ENCODE peak calls at places on chromosomes 4 and X, in six cellular contexts. K, C, T, W, I and V are unnamed samples. For H3K9me3, the result is how much of the 10 kb centered on the place peaks cover.

GRCh38 chr4:153748378-153748777 is 11.4 kb downstream of the RNF175 start:
- DNase-seq in C (no peak), T (no peak), K (no peak), I (peak), W (no peak), V (no peak)

GRCh38 chr4:165873298-165874071 is 448 bp downstream of the TLL1 start:
- DNase-seq in W (peak), K (no peak), I (peak), C (no peak), T (no peak), V (peak)

GRCh38 chrX:47187106-47187677 is 6.4 kb upstream of the UBA1 start:
- DNase-seq in W (no peak), K (no peak), T (no peak), C (no peak), I (peak), V (no peak)

GRCh38 chr4:73698217-73698616 is 42.2 kb upstream of the CXCL8 start:
- DNase-seq in W (no peak), T (no peak), K (no peak), C (no peak), I (peak), V (no peak)

GRCh38 chr4:147078875-147079658 is 133.4 kb upstream of the TTC29 start:
- DNase-seq in K (no peak), T (peak), C (no peak), W (no peak), I (no peak), V (peak)

GRCh38 chr4:33914386-33914785 is 2329.9 kb downstream of the ARAP2 start:
- DNase-seq in C (no peak), W (no peak), K (no peak), I (no peak), T (no peak), V (no peak)

GRCh38 chr4:84481879-84482245 is 17.2 kb downstream of the NKX6-1 start:
- DNase-seq in T (no peak), W (no peak), C (no peak), I (no peak), K (no peak), V (no peak)

GRCh38 chrX:49930046-49930445 is 7.7 kb downstream of the CLCN5 start:
- DNase-seq in K (no peak), W (no peak), C (no peak), T (no peak), I (no peak), V (no peak)

GRCh38 chr4:119136541-119136940 is 909 bp downstream of the MYOZ2 start:
- DNase-seq in T (no peak), I (no peak), C (no peak), K (no peak), W (no peak), V (no peak)

DNA sequence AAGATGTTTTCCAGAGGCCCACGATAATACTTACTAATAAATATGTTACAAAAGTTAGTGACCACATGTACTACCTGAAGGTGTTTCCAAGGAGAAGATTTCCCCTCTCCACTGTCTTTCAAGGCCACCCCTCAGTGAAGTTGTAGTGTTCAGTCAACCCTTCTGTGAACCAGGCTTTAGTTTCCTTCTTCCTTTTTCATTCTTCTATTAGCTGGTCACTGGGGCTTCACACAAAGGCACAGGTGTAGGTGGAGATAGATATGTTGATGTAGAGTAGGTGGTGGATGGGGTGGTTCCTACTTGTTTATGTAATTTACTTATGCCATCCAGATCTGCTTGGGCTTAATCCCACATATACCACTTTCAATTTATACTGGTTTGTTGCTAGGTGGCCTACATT is 43.3 kb upstream of the ADAM29 start:
- DNase-seq in I (no peak), C (no peak), W (no peak), K (no peak), T (no peak), V (no peak)
- H3K9me3 ChIP-seq in I (under half), C (under half), W (under half), K (under half), T (under half), V (under half)

DNA sequence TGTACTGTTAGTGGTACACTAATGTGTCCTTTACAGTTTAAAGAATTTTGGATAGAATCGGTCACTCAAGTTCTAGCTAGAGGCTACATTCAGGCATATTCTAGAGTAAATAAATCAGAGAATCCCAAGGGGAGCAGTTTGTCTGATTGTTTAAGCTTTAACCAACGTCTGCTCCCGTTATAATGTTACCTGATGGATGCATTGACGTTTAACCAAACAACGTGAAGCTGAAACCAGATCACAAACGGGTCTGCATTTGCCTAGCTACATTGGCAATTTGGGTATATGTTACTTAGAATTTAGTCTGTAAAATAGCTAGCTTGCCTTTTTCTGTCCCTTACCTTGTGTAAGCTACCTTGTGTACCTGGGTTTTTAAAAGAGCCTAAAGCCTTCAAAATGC is 1.6 kb downstream of the PI4K2B start:
- DNase-seq in I (no peak), T (no peak), K (no peak), C (no peak), W (no peak), V (no peak)
- H3K9me3 ChIP-seq in I (under half), T (under half), K (under half), C (under half), W (under half), V (under half)

GRCh38 chrX:131724292-131724691 is 180.4 kb downstream of the OR13H1 start:
- DNase-seq in T (no peak), I (no peak), K (no peak), W (no peak), C (no peak), V (no peak)

GRCh38 chrX:131728295-131729145 is 184.6 kb downstream of the OR13H1 start:
- DNase-seq in K (no peak), I (no peak), T (peak), C (peak), W (peak), V (no peak)

GRCh38 chrX:131727778-131728177 is 183.9 kb downstream of the OR13H1 start:
- DNase-seq in I (no peak), C (no peak), W (no peak), K (no peak), T (no peak), V (no peak)

GRCh38 chrX:131725001-131725654 is 181.3 kb downstream of the OR13H1 start:
- DNase-seq in I (no peak), K (no peak), T (no peak), W (no peak), C (no peak), V (no peak)

GRCh38 chrX:131723646-131724045 is 179.8 kb downstream of the OR13H1 start:
- DNase-seq in T (no peak), I (no peak), W (no peak), K (no peak), C (no peak), V (no peak)
- H3K9me3 ChIP-seq in T (under half), I (under half), W (under half), K (under half), C (under half), V (under half)

DNA sequence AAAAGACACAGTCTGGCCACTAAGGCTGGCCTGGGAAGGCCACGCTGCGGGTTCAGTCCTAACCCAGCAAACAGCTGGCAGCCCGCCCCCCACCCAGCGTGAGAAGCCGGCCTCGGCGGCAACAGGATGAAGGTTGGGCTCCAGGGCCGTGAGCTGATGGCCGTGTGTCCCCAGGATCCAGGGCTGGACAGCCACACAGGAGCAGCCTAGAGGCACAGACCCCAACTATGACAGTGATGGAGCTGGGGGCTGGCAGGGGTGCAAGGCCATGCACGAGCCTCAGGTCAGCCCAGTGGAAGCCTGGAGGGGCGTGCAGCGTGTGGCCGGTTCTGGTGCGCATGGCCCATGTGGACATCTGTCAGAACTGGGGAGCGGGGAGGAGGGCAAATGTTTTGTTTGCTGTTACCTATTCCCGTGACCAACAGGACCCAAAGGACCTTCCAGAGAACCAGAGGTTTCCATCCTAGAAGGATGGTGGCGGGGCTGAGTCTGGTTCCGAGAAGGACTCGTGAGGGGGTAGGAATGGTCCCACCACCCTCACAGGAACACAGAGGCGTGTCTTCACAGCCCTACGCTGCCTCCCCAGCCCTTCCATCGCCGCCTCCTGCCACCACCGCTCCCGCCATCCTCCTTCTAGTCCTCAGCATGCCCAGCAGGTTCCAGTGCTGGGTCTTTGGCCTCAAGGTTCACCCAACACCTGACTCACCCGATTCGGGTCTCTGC is 46.5 kb downstream of the ZFYVE28 start:
- DNase-seq in I (no peak), W (no peak), T (peak), K (no peak), C (no peak), V (no peak)
- H3K9me3 ChIP-seq in I (under half), W (under half), T (under half), K (under half), C (under half), V (under half)